ENCODE peak calls at places on chromosomes 1 and 21, in ten cellular contexts. One of them, this sample, is unnamed.

GRCh38 chr1:64092851-64093371 is 110.5 kb upstream of the UBE2U start:
- DNase-seq in right atrium auricular region: no peak
- DNase-seq in cardiac muscle cell: no peak
- DNase-seq in neural crest cell: no peak
- DNase-seq in EL: no peak
- DNase-seq in foreskin fibroblast: peak; percentile 45
- DNase-seq in stimulated activated CD8-positive, alpha-beta memory T cell treated with anti-CD3 and anti-CD28 coated beads, Interleukin-7, amount 100 ng/mL, for 1 hour: no peak
- DNase-seq in hepatocyte: no peak
- DNase-seq in activated CD8-positive, alpha-beta memory T cell treated with anti-CD3 and anti-CD28 coated beads for 4 hours: no peak
- DNase-seq in naive thymus-derived CD8-positive, alpha-beta T cell: no peak
- DNase-seq in this sample: no peak

GRCh38 chr21:33256019-33256418 is 10.1 kb upstream of the IL10RB start:
- DNase-seq in hepatocyte: no peak
- DNase-seq in stimulated activated CD8-positive, alpha-beta memory T cell treated with anti-CD3 and anti-CD28 coated beads, Interleukin-7, amount 100 ng/mL, for 1 hour: no peak
- DNase-seq in naive thymus-derived CD8-positive, alpha-beta T cell: no peak
- DNase-seq in right atrium auricular region: no peak
- DNase-seq in neural crest cell: no peak
- DNase-seq in EL: no peak
- DNase-seq in cardiac muscle cell: no peak
- DNase-seq in activated CD8-positive, alpha-beta memory T cell treated with anti-CD3 and anti-CD28 coated beads for 4 hours: no peak
- DNase-seq in foreskin fibroblast: no peak
- DNase-seq in this sample: no peak

GRCh38 chr1:27166351-27166802 is 11.5 kb upstream of the SLC9A1 start:
- DNase-seq in EL: peak; percentile 76
- DNase-seq in right atrium auricular region: no peak
- DNase-seq in foreskin fibroblast: peak; percentile 50
- DNase-seq in neural crest cell: no peak
- DNase-seq in naive thymus-derived CD8-positive, alpha-beta T cell: no peak
- DNase-seq in cardiac muscle cell: no peak
- DNase-seq in stimulated activated CD8-positive, alpha-beta memory T cell treated with anti-CD3 and anti-CD28 coated beads, Interleukin-7, amount 100 ng/mL, for 1 hour: no peak
- DNase-seq in activated CD8-positive, alpha-beta memory T cell treated with anti-CD3 and anti-CD28 coated beads for 4 hours: no peak
- DNase-seq in hepatocyte: no peak
- DNase-seq in this sample: no peak

GRCh38 chr1:224864006-224864405 is 65.5 kb upstream of the DNAH14 start:
- DNase-seq in right atrium auricular region: no peak
- DNase-seq in cardiac muscle cell: peak; percentile 40
- DNase-seq in activated CD8-positive, alpha-beta memory T cell treated with anti-CD3 and anti-CD28 coated beads for 4 hours: no peak
- DNase-seq in EL: no peak
- DNase-seq in foreskin fibroblast: peak; percentile 24
- DNase-seq in stimulated activated CD8-positive, alpha-beta memory T cell treated with anti-CD3 and anti-CD28 coated beads, Interleukin-7, amount 100 ng/mL, for 1 hour: no peak
- DNase-seq in hepatocyte: no peak
- DNase-seq in naive thymus-derived CD8-positive, alpha-beta T cell: no peak
- DNase-seq in neural crest cell: no peak
- DNase-seq in this sample: no peak

GRCh38 chr1:195934839-195935557 is 673.2 kb downstream of the KCNT2 start:
- DNase-seq in cardiac muscle cell: no peak
- DNase-seq in activated CD8-positive, alpha-beta memory T cell treated with anti-CD3 and anti-CD28 coated beads for 4 hours: no peak
- DNase-seq in stimulated activated CD8-positive, alpha-beta memory T cell treated with anti-CD3 and anti-CD28 coated beads, Interleukin-7, amount 100 ng/mL, for 1 hour: no peak
- DNase-seq in foreskin fibroblast: peak; percentile 25
- DNase-seq in right atrium auricular region: no peak
- DNase-seq in naive thymus-derived CD8-positive, alpha-beta T cell: no peak
- DNase-seq in neural crest cell: no peak
- DNase-seq in hepatocyte: peak; percentile 13
- DNase-seq in EL: no peak
- DNase-seq in this sample: no peak

GRCh38 chr21:28910280-28910887 is 82.3 kb downstream of the LTN1 start:
- DNase-seq in hepatocyte: no peak
- DNase-seq in cardiac muscle cell: no peak
- DNase-seq in naive thymus-derived CD8-positive, alpha-beta T cell: no peak
- DNase-seq in neural crest cell: no peak
- DNase-seq in EL: no peak
- DNase-seq in right atrium auricular region: no peak
- DNase-seq in foreskin fibroblast: no peak
- DNase-seq in activated CD8-positive, alpha-beta memory T cell treated with anti-CD3 and anti-CD28 coated beads for 4 hours: no peak
- DNase-seq in stimulated activated CD8-positive, alpha-beta memory T cell treated with anti-CD3 and anti-CD28 coated beads, Interleukin-7, amount 100 ng/mL, for 1 hour: no peak
- DNase-seq in this sample: no peak

GRCh38 chr1:75461808-75462325 is 149.0 kb downstream of the SLC44A5 start:
- DNase-seq in cardiac muscle cell: no peak
- DNase-seq in right atrium auricular region: no peak
- DNase-seq in naive thymus-derived CD8-positive, alpha-beta T cell: no peak
- DNase-seq in EL: no peak
- DNase-seq in activated CD8-positive, alpha-beta memory T cell treated with anti-CD3 and anti-CD28 coated beads for 4 hours: no peak
- DNase-seq in neural crest cell: no peak
- DNase-seq in hepatocyte: no peak
- DNase-seq in stimulated activated CD8-positive, alpha-beta memory T cell treated with anti-CD3 and anti-CD28 coated beads, Interleukin-7, amount 100 ng/mL, for 1 hour: no peak
- DNase-seq in foreskin fibroblast: no peak
- DNase-seq in this sample: no peak

GRCh38 chr1:84946631-84947030 is 50.3 kb downstream of the MCOLN2 start:
- DNase-seq in hepatocyte: no peak
- DNase-seq in right atrium auricular region: no peak
- DNase-seq in EL: no peak
- DNase-seq in activated CD8-positive, alpha-beta memory T cell treated with anti-CD3 and anti-CD28 coated beads for 4 hours: no peak
- DNase-seq in cardiac muscle cell: no peak
- DNase-seq in neural crest cell: no peak
- DNase-seq in foreskin fibroblast: peak; percentile 42
- DNase-seq in stimulated activated CD8-positive, alpha-beta memory T cell treated with anti-CD3 and anti-CD28 coated beads, Interleukin-7, amount 100 ng/mL, for 1 hour: no peak
- DNase-seq in naive thymus-derived CD8-positive, alpha-beta T cell: no peak
- DNase-seq in this sample: no peak

GRCh38 chr1:2251786-2252185 is 23.7 kb downstream of the SKI start:
- DNase-seq in EL: no peak
- DNase-seq in cardiac muscle cell: peak; percentile 38
- DNase-seq in neural crest cell: no peak
- DNase-seq in naive thymus-derived CD8-positive, alpha-beta T cell: no peak
- DNase-seq in foreskin fibroblast: no peak
- DNase-seq in hepatocyte: no peak
- DNase-seq in stimulated activated CD8-positive, alpha-beta memory T cell treated with anti-CD3 and anti-CD28 coated beads, Interleukin-7, amount 100 ng/mL, for 1 hour: no peak
- DNase-seq in right atrium auricular region: no peak
- DNase-seq in activated CD8-positive, alpha-beta memory T cell treated with anti-CD3 and anti-CD28 coated beads for 4 hours: no peak
- DNase-seq in this sample: no peak

GRCh38 chr1:55618203-55618602 is 403.0 kb upstream of the USP24 start:
- DNase-seq in EL: no peak
- DNase-seq in activated CD8-positive, alpha-beta memory T cell treated with anti-CD3 and anti-CD28 coated beads for 4 hours: no peak
- DNase-seq in right atrium auricular region: no peak
- DNase-seq in foreskin fibroblast: no peak
- DNase-seq in neural crest cell: no peak
- DNase-seq in naive thymus-derived CD8-positive, alpha-beta T cell: no peak
- DNase-seq in hepatocyte: peak; percentile 32
- DNase-seq in cardiac muscle cell: peak; percentile 24
- DNase-seq in stimulated activated CD8-positive, alpha-beta memory T cell treated with anti-CD3 and anti-CD28 coated beads, Interleukin-7, amount 100 ng/mL, for 1 hour: no peak
- DNase-seq in this sample: no peak

GRCh38 chr1:9589144-9589718 is 520 bp downstream of the TMEM201 start:
- DNase-seq in hepatocyte: peak; percentile 57
- DNase-seq in stimulated activated CD8-positive, alpha-beta memory T cell treated with anti-CD3 and anti-CD28 coated beads, Interleukin-7, amount 100 ng/mL, for 1 hour: no peak
- DNase-seq in EL: peak; percentile 39
- DNase-seq in right atrium auricular region: no peak
- DNase-seq in neural crest cell: no peak
- DNase-seq in foreskin fibroblast: peak; percentile 68
- DNase-seq in naive thymus-derived CD8-positive, alpha-beta T cell: no peak
- DNase-seq in activated CD8-positive, alpha-beta memory T cell treated with anti-CD3 and anti-CD28 coated beads for 4 hours: no peak
- DNase-seq in cardiac muscle cell: peak; percentile 48
- DNase-seq in this sample: peak; percentile 34

GRCh38 chr1:169529068-169529642 is 43.4 kb upstream of the SLC19A2 start:
- DNase-seq in right atrium auricular region: no peak
- DNase-seq in neural crest cell: no peak
- DNase-seq in hepatocyte: peak; percentile 77
- DNase-seq in naive thymus-derived CD8-positive, alpha-beta T cell: no peak
- DNase-seq in cardiac muscle cell: peak; percentile 28
- DNase-seq in EL: peak; percentile 39
- DNase-seq in stimulated activated CD8-positive, alpha-beta memory T cell treated with anti-CD3 and anti-CD28 coated beads, Interleukin-7, amount 100 ng/mL, for 1 hour: no peak
- DNase-seq in activated CD8-positive, alpha-beta memory T cell treated with anti-CD3 and anti-CD28 coated beads for 4 hours: no peak
- DNase-seq in foreskin fibroblast: no peak
- DNase-seq in this sample: no peak

GRCh38 chr1:230948903-230949302 is 29.8 kb downstream of the TTC13 start:
- DNase-seq in activated CD8-positive, alpha-beta memory T cell treated with anti-CD3 and anti-CD28 coated beads for 4 hours: no peak
- DNase-seq in stimulated activated CD8-positive, alpha-beta memory T cell treated with anti-CD3 and anti-CD28 coated beads, Interleukin-7, amount 100 ng/mL, for 1 hour: no peak
- DNase-seq in naive thymus-derived CD8-positive, alpha-beta T cell: no peak
- DNase-seq in right atrium auricular region: no peak
- DNase-seq in hepatocyte: no peak
- DNase-seq in cardiac muscle cell: no peak
- DNase-seq in foreskin fibroblast: no peak
- DNase-seq in neural crest cell: no peak
- DNase-seq in EL: no peak
- DNase-seq in this sample: no peak

GRCh38 chr1:1959840-1960479 is 40.9 kb upstream of the TMEM52 start:
- DNase-seq in foreskin fibroblast: peak; percentile 76
- DNase-seq in cardiac muscle cell: peak; percentile 91
- DNase-seq in hepatocyte: peak; percentile 92
- DNase-seq in EL: peak; percentile 77
- DNase-seq in stimulated activated CD8-positive, alpha-beta memory T cell treated with anti-CD3 and anti-CD28 coated beads, Interleukin-7, amount 100 ng/mL, for 1 hour: no peak
- DNase-seq in naive thymus-derived CD8-positive, alpha-beta T cell: peak; percentile 78
- DNase-seq in right atrium auricular region: peak; percentile 67
- DNase-seq in activated CD8-positive, alpha-beta memory T cell treated with anti-CD3 and anti-CD28 coated beads for 4 hours: peak; percentile 19
- DNase-seq in neural crest cell: peak; percentile 81
- DNase-seq in this sample: peak; percentile 87

GRCh38 chr1:232547938-232548484 is 81.9 kb downstream of the SIPA1L2 start:
- DNase-seq in foreskin fibroblast: no peak
- DNase-seq in stimulated activated CD8-positive, alpha-beta memory T cell treated with anti-CD3 and anti-CD28 coated beads, Interleukin-7, amount 100 ng/mL, for 1 hour: no peak
- DNase-seq in cardiac muscle cell: no peak
- DNase-seq in neural crest cell: no peak
- DNase-seq in right atrium auricular region: no peak
- DNase-seq in naive thymus-derived CD8-positive, alpha-beta T cell: no peak
- DNase-seq in EL: no peak
- DNase-seq in hepatocyte: no peak
- DNase-seq in activated CD8-positive, alpha-beta memory T cell treated with anti-CD3 and anti-CD28 coated beads for 4 hours: no peak
- DNase-seq in this sample: no peak

GRCh38 chr1:5725406-5725805 is 266.8 kb downstream of the NPHP4 start:
- DNase-seq in stimulated activated CD8-positive, alpha-beta memory T cell treated with anti-CD3 and anti-CD28 coated beads, Interleukin-7, amount 100 ng/mL, for 1 hour: no peak
- DNase-seq in foreskin fibroblast: no peak
- DNase-seq in right atrium auricular region: no peak
- DNase-seq in cardiac muscle cell: no peak
- DNase-seq in EL: no peak
- DNase-seq in neural crest cell: no peak
- DNase-seq in naive thymus-derived CD8-positive, alpha-beta T cell: peak; percentile 38
- DNase-seq in activated CD8-positive, alpha-beta memory T cell treated with anti-CD3 and anti-CD28 coated beads for 4 hours: no peak
- DNase-seq in hepatocyte: no peak
- DNase-seq in this sample: no peak

GRCh38 chr1:14120895-14121294 is 420.9 kb downstream of the PRDM2 start:
- DNase-seq in EL: no peak
- DNase-seq in hepatocyte: no peak
- DNase-seq in cardiac muscle cell: peak; percentile 6
- DNase-seq in right atrium auricular region: no peak
- DNase-seq in naive thymus-derived CD8-positive, alpha-beta T cell: no peak
- DNase-seq in neural crest cell: no peak
- DNase-seq in activated CD8-positive, alpha-beta memory T cell treated with anti-CD3 and anti-CD28 coated beads for 4 hours: no peak
- DNase-seq in stimulated activated CD8-positive, alpha-beta memory T cell treated with anti-CD3 and anti-CD28 coated beads, Interleukin-7, amount 100 ng/mL, for 1 hour: no peak
- DNase-seq in foreskin fibroblast: peak; percentile 4
- DNase-seq in this sample: no peak

GRCh38 chr1:34792868-34793727 is at the start of gene GJA4:
- DNase-seq in naive thymus-derived CD8-positive, alpha-beta T cell: no peak
- DNase-seq in hepatocyte: no peak
- DNase-seq in EL: no peak
- DNase-seq in neural crest cell: no peak
- DNase-seq in stimulated activated CD8-positive, alpha-beta memory T cell treated with anti-CD3 and anti-CD28 coated beads, Interleukin-7, amount 100 ng/mL, for 1 hour: no peak
- DNase-seq in activated CD8-positive, alpha-beta memory T cell treated with anti-CD3 and anti-CD28 coated beads for 4 hours: no peak
- DNase-seq in foreskin fibroblast: no peak
- DNase-seq in cardiac muscle cell: no peak
- DNase-seq in right atrium auricular region: no peak
- DNase-seq in this sample: no peak